ENCODE peak calls at places on chromosomes 16 and 17, in six cellular contexts. W is astrocyte, P is H1, A is transverse colon, M is RWPE1, E is ovary. X is an unnamed sample.

GRCh38 chr17:27980035-27980434 is 62.4 kb upstream of the NLK start:
- DNase-seq in W (peak), P (no peak), A (no peak), M (peak), E (no peak), X (peak)

GRCh38 chr17:2412561-2413021 is 11.7 kb upstream of the MNT start:
- DNase-seq in W (no peak), P (no peak), A (no peak), M (no peak), E (no peak), X (no peak)

GRCh38 chr17:7404737-7405412 is 978 bp upstream of the TMEM256 start:
- DNase-seq in W (no peak), P (no peak), A (no peak), M (no peak), E (peak), X (no peak)

GRCh38 chr17:3986939-3987335 is 22.7 kb upstream of the ATP2A3 start:
- DNase-seq in W (no peak), P (no peak), A (no peak), M (no peak), E (no peak), X (no peak)

GRCh38 chr16:89368604-89369249 is 121.6 kb downstream of the ANKRD11 start:
- DNase-seq in W (peak), P (no peak), A (no peak), M (no peak), E (no peak), X (no peak)

GRCh38 chr17:68511671-68512246 is 471 bp upstream of the PRKAR1A start:
- DNase-seq in W (peak), P (peak), A (peak), M (peak), E (peak), X (peak)

GRCh38 chr17:39069114-39069756 is 82.2 kb downstream of the PLXDC1 start:
- DNase-seq in W (peak), P (no peak), A (no peak), M (peak), E (no peak), X (peak)

GRCh38 chr16:26051078-26051477 is 359.3 kb downstream of the HS3ST4 start:
- DNase-seq in W (no peak), P (peak), A (no peak), M (no peak), E (no peak), X (no peak)

GRCh38 chr16:56860226-56861020 is 4.6 kb upstream of the SLC12A3 start:
- DNase-seq in W (no peak), P (no peak), A (peak), M (no peak), E (no peak), X (no peak)

GRCh38 chr17:16328997-16329396 is 24.3 kb downstream of the CENPV start:
- DNase-seq in W (no peak), P (no peak), A (no peak), M (no peak), E (no peak), X (no peak)

GRCh38 chr17:50487213-50488096 is 8.8 kb downstream of the RSAD1 start:
- DNase-seq in W (no peak), P (no peak), A (no peak), M (peak), E (no peak), X (no peak)

GRCh38 chr17:74528491-74529199 is 2.6 kb downstream of the CD300LB start:
- DNase-seq in W (no peak), P (no peak), A (no peak), M (no peak), E (no peak), X (no peak)

GRCh38 chr17:4635823-4636375 is 5.6 kb downstream of the ALOX15 start:
- DNase-seq in W (no peak), P (no peak), A (peak), M (no peak), E (no peak), X (no peak)

GRCh38 chr17:2214887-2215615 is 88.5 kb downstream of the SMG6 start:
- DNase-seq in W (peak), P (no peak), A (peak), M (no peak), E (no peak), X (no peak)

GRCh38 chr17:42578282-42578869 is 847 bp upstream of the PSMC3IP start:
- DNase-seq in W (peak), P (peak), A (peak), M (peak), E (peak), X (peak)

GRCh38 chr17:80192268-80192667 is 22.4 kb downstream of the CARD14 start:
- DNase-seq in W (no peak), P (no peak), A (no peak), M (no peak), E (no peak), X (no peak)

GRCh38 chr16:35409503-35409902 is 1950.1 kb downstream of the TP53TG3F start:
- DNase-seq in W (no peak), P (no peak), A (no peak), M (no peak), E (no peak), X (no peak)

GRCh38 chr17:13194887-13195286 is 177.1 kb upstream of the ELAC2 start:
- DNase-seq in W (no peak), P (no peak), A (no peak), M (no peak), E (no peak), X (no peak)

GRCh38 chr17:72667096-72668063 is 425.1 kb downstream of the SLC39A11 start:
- DNase-seq in W (peak), P (no peak), A (no peak), M (no peak), E (no peak), X (no peak)

GRCh38 chr17:12118617-12119016 is 97.9 kb downstream of the MAP2K4 start:
- DNase-seq in W (no peak), P (no peak), A (no peak), M (no peak), E (no peak), X (no peak)

GRCh38 chr17:66345264-66345663 is 42.9 kb downstream of the PRKCA start:
- DNase-seq in W (no peak), P (no peak), A (no peak), M (no peak), E (no peak), X (no peak)

GRCh38 chr17:59437766-59438165 is 106.3 kb downstream of the YPEL2 start:
- DNase-seq in W (no peak), P (no peak), A (no peak), M (no peak), E (no peak), X (no peak)

GRCh38 chr17:48995332-48995870 is 1.8 kb upstream of the IGF2BP1 start:
- DNase-seq in W (no peak), P (no peak), A (no peak), M (no peak), E (no peak), X (no peak)

GRCh38 chr17:40095944-40096791 is 4.2 kb downstream of the NR1D1 start:
- DNase-seq in W (no peak), P (no peak), A (peak), M (no peak), E (peak), X (no peak)

GRCh38 chr17:45223541-45224528 is 2.1 kb downstream of the FMNL1 start:
- DNase-seq in W (no peak), P (no peak), A (no peak), M (no peak), E (no peak), X (no peak)

GRCh38 chr17:50059256-50059655 is 3.3 kb downstream of the ITGA3 start:
- DNase-seq in W (no peak), P (no peak), A (no peak), M (no peak), E (no peak), X (no peak)

GRCh38 chr17:73166731-73167581 is 2.1 kb downstream of the SSTR2 start:
- DNase-seq in W (no peak), P (no peak), A (no peak), M (no peak), E (no peak), X (no peak)

GRCh38 chr17:11986939-11987329 is 10.3 kb downstream of the ZNF18 start:
- DNase-seq in W (peak), P (no peak), A (no peak), M (peak), E (no peak), X (peak)

GRCh38 chr16:65965632-65966031 is 400.9 kb upstream of the CDH5 start:
- DNase-seq in W (no peak), P (no peak), A (no peak), M (peak), E (no peak), X (peak)

GRCh38 chr16:67936876-67937605 is 391 bp upstream of the PSMB10 start:
- DNase-seq in W (no peak), P (no peak), A (peak), M (no peak), E (no peak), X (no peak)

GRCh38 chr16:5377280-5377898 is 279.8 kb upstream of the EEF2KMT start:
- DNase-seq in W (no peak), P (no peak), A (no peak), M (no peak), E (no peak), X (no peak)

GRCh38 chr17:56392274-56392673 is 201.2 kb upstream of the NOG start:
- DNase-seq in W (peak), P (no peak), A (no peak), M (no peak), E (no peak), X (no peak)

GRCh38 chr17:37848690-37849616 is 75.3 kb upstream of the TBC1D3K start:
- DNase-seq in W (peak), P (no peak), A (no peak), M (peak), E (no peak), X (peak)

GRCh38 chr17:79956853-79957252 is 78.8 kb downstream of the TBC1D16 start:
- DNase-seq in W (no peak), P (no peak), A (no peak), M (no peak), E (no peak), X (no peak)

GRCh38 chr16:49592507-49593422 is 219.2 kb downstream of the C16orf78 start:
- DNase-seq in W (peak), P (peak), A (peak), M (peak), E (no peak), X (peak)

GRCh38 chr16:81554993-81555392 is 110.4 kb downstream of the CMIP start:
- DNase-seq in W (no peak), P (no peak), A (no peak), M (no peak), E (no peak), X (no peak)

GRCh38 chr17:75090871-75091854 is 3.4 kb downstream of the SLC16A5 start:
- DNase-seq in W (no peak), P (no peak), A (peak), M (no peak), E (peak), X (no peak)

DNA sequence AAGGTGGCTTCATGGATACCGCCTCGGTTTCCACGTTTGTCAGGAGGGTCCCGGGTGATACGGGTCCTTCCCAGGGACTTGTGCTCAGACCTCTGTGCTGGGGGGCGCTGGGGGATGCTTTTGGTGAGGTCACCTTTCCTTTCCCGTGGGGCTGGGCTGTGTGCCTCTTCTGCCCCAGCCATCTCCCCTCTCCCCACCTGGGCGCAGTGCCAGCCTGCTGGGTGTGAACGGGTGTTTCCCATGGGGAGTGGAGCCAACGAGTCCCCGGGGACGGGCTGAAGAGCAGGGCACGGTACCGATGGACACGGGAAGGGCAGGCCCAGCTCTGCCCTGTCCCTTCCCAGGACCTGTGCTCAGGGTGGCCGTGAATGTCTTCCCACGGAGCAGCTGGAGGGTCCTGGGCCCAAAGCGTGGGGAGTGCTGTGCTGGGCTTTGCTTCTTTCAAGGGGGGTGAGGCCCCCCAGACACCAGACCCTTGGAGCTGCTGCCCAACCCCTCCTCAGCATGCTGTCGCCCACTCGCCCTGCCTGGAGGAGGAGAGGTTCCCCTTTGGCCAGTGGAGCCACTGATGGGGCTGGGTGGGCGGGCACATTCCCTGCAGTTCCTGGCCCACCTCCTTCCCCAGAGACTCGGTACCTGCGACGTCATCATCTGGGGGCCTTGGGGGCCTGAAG is 15.5 kb downstream of the TELO2 start:
- DNase-seq in W (no peak), P (no peak), A (no peak), M (no peak), E (no peak), X (no peak)
- H3K27ac ChIP-seq in W (no peak), P (no peak), A (no peak), M (no peak), E (no peak), X (no peak)

DNA sequence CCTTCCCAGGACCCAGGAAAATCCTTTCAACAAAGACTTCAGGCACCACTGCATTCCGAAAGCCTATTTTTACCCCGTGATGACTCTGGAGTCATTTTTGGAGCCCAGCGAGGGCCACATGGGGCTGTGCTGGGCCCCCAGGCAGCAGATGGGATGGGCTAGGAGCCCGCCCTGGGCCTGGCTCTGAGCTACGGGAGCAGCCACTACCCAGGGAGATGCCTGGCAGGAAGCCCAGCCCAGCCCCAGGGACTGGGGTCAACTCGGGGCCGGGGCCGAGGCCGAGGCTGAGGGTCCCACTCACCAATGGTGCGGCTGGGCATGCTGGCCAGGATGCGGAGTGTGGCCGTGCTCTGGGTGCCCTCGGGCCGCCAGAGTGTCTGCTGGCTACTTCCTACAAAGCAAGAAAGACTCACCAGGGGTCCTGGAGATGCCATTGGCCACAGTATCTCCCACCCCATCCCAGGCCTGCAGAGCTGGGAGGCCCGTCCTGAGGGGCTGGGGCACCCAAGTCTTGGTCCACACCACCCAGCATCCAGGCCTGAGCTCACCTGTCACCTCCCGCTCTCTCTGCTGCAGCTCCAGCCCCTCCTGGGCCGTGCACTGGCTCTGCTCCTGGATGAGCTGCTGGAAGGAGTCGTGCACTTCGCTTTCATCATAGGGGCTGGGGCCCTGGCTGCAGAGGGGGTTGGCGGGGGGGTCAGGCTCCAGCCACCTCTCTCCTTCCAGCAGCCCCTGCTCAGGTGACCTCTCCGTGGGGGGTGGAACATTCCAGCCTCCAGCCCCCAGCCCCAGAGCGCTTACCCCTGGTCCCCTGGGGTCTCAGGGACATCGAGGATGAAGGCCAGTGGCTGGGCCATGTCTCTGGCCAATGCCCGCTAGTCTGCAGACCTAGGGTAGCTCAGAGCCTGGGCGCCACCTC is 2.3 kb downstream of the TMC6 start:
- DNase-seq in W (no peak), P (no peak), A (no peak), M (no peak), E (no peak), X (no peak)
- H3K27ac ChIP-seq in W (no peak), P (no peak), A (peak), M (no peak), E (no peak), X (no peak)

GRCh38 chr17:76670708-76671122 is 27.2 kb upstream of the ST6GALNAC1 start:
- DNase-seq in W (no peak), P (no peak), A (no peak), M (no peak), E (no peak), X (no peak)

GRCh38 chr17:76671123-76671911 is 27.8 kb upstream of the ST6GALNAC1 start:
- DNase-seq in W (peak), P (peak), A (peak), M (peak), E (peak), X (peak)

GRCh38 chr17:76672270-76672851 is 28.8 kb upstream of the ST6GALNAC1 start:
- DNase-seq in W (no peak), P (no peak), A (peak), M (peak), E (no peak), X (no peak)

GRCh38 chr17:76671912-76672262 is 28.3 kb upstream of the ST6GALNAC1 start:
- DNase-seq in W (no peak), P (no peak), A (no peak), M (no peak), E (no peak), X (no peak)

GRCh38 chr17:76670020-76670707 is 26.6 kb upstream of the ST6GALNAC1 start:
- DNase-seq in W (no peak), P (no peak), A (no peak), M (no peak), E (no peak), X (no peak)
- H3K27ac ChIP-seq in W (no peak), P (no peak), A (peak), M (no peak), E (no peak), X (no peak)

GRCh38 chr17:77489898-77490265 is 349.1 kb downstream of the SEC14L1 start:
- DNase-seq in W (no peak), P (no peak), A (peak), M (no peak), E (peak), X (no peak)
- H3K27ac ChIP-seq in W (no peak), P (no peak), A (peak), M (peak), E (no peak), X (no peak)

DNA sequence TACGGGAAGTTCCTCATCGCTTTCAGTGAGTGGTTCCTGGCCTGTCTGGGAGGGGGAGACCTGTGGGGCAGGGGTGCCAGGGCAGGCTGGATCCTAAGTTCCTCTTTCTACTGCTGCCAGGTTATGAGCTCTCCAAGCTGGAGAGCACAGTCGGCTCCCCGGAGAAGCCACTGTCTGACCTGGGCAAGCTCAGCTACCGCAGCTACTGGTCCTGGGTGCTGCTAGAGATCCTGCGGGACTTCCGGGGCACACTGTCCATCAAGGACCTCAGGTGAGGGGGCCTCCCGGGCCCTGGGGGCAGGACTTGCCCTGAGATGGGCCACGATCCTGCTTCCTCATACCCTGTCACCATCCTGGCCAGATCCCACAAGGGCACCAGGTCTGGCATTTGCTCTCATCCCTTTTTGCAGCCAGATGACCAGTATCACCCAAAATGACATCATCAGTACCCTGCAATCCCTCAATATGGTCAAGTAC is 5.2 kb downstream of the PRSS8 start:
- DNase-seq in W (no peak), P (no peak), A (no peak), M (no peak), E (no peak), X (no peak)
- H3K27ac ChIP-seq in W (no peak), P (peak), A (peak), M (peak), E (no peak), X (no peak)

GRCh38 chr16:60091479-60091878 is 1357.4 kb upstream of the GOT2 start:
- DNase-seq in W (no peak), P (no peak), A (no peak), M (no peak), E (no peak), X (no peak)
- H3K27ac ChIP-seq in W (no peak), P (no peak), A (no peak), M (no peak), E (no peak), X (no peak)